ENCODE peak calls at places on chromosome X, in eight cellular contexts. One of them, this sample, is unnamed.

GRCh38 chrX:129679856-129680255 is 25.1 kb upstream of the APLN start:
- DNase-seq in ovary: no peak
- DNase-seq in RWPE1: peak
- DNase-seq in RPMI8226: no peak
- DNase-seq in NCI-H510A treated with DMSO at 0.1 percent for 48 hours: no peak
- DNase-seq in amniotic stem cell: no peak
- DNase-seq in A172: no peak
- DNase-seq in ureter: peak
- DNase-seq in this sample: no peak

GRCh38 chrX:53265771-53266170 is 15.6 kb downstream of the IQSEC2 start:
- DNase-seq in ovary: no peak
- DNase-seq in RWPE1: no peak
- DNase-seq in RPMI8226: no peak
- DNase-seq in NCI-H510A treated with DMSO at 0.1 percent for 48 hours: no peak
- DNase-seq in amniotic stem cell: peak
- DNase-seq in A172: peak
- DNase-seq in ureter: no peak
- DNase-seq in this sample: no peak

GRCh38 chrX:134654398-134655012 is 3.8 kb downstream of the PLAC1 start:
- DNase-seq in ovary: no peak
- DNase-seq in RWPE1: no peak
- DNase-seq in RPMI8226: no peak
- DNase-seq in NCI-H510A treated with DMSO at 0.1 percent for 48 hours: no peak
- DNase-seq in amniotic stem cell: no peak
- DNase-seq in A172: no peak
- DNase-seq in ureter: no peak
- DNase-seq in this sample: no peak

GRCh38 chrX:140764401-140764919 is 54.9 kb downstream of the LINC00632 start:
- DNase-seq in ovary: no peak
- DNase-seq in RWPE1: no peak
- DNase-seq in RPMI8226: no peak
- DNase-seq in NCI-H510A treated with DMSO at 0.1 percent for 48 hours: no peak
- DNase-seq in amniotic stem cell: no peak
- DNase-seq in A172: no peak
- DNase-seq in ureter: no peak
- DNase-seq in this sample: no peak

GRCh38 chrX:41086627-41086932 is 1.3 kb downstream of the USP9X start:
- DNase-seq in ovary: no peak
- DNase-seq in RWPE1: no peak
- DNase-seq in RPMI8226: no peak
- DNase-seq in NCI-H510A treated with DMSO at 0.1 percent for 48 hours: no peak
- DNase-seq in amniotic stem cell: peak
- DNase-seq in A172: no peak
- DNase-seq in ureter: no peak
- DNase-seq in this sample: no peak

GRCh38 chrX:20521245-20521644 is 254.5 kb upstream of the RPS6KA3 start:
- DNase-seq in ovary: no peak
- DNase-seq in RWPE1: no peak
- DNase-seq in RPMI8226: no peak
- DNase-seq in NCI-H510A treated with DMSO at 0.1 percent for 48 hours: no peak
- DNase-seq in amniotic stem cell: peak
- DNase-seq in A172: peak
- DNase-seq in ureter: no peak
- DNase-seq in this sample: no peak

GRCh38 chrX:119698835-119699234 is 5.9 kb upstream of the SEPTIN6 start:
- DNase-seq in ovary: no peak
- DNase-seq in RWPE1: peak
- DNase-seq in RPMI8226: peak
- DNase-seq in NCI-H510A treated with DMSO at 0.1 percent for 48 hours: peak
- DNase-seq in amniotic stem cell: peak
- DNase-seq in A172: peak
- DNase-seq in ureter: no peak
- DNase-seq in this sample: peak

GRCh38 chrX:40104649-40105015 is 6.9 kb upstream of the BCOR start:
- DNase-seq in ovary: peak
- DNase-seq in RWPE1: no peak
- DNase-seq in RPMI8226: peak
- DNase-seq in NCI-H510A treated with DMSO at 0.1 percent for 48 hours: no peak
- DNase-seq in amniotic stem cell: peak
- DNase-seq in A172: no peak
- DNase-seq in ureter: no peak
- DNase-seq in this sample: peak

GRCh38 chrX:10137516-10137915 is 19.3 kb upstream of the CLCN4 start:
- DNase-seq in ovary: no peak
- DNase-seq in RWPE1: no peak
- DNase-seq in RPMI8226: no peak
- DNase-seq in NCI-H510A treated with DMSO at 0.1 percent for 48 hours: no peak
- DNase-seq in amniotic stem cell: no peak
- DNase-seq in A172: no peak
- DNase-seq in ureter: no peak
- DNase-seq in this sample: no peak